ENCODE peak calls at places on chromosomes 12 and 14, in five cellular contexts. One of them, this sample, is unnamed.

GRCh38 chr14:68961781-68962584 is 17.1 kb downstream of the ACTN1 start:
- DNase-seq in hippocampal formation: no peak
- DNase-seq in HT-29: peak
- DNase-seq in bronchial epithelial cell: peak
- DNase-seq in PC-3: peak
- DNase-seq in this sample: peak

GRCh38 chr12:111034911-111035577 is 114.7 kb upstream of the MYL2 start:
- DNase-seq in hippocampal formation: no peak
- DNase-seq in HT-29: no peak
- DNase-seq in bronchial epithelial cell: no peak
- DNase-seq in PC-3: no peak
- DNase-seq in this sample: no peak

GRCh38 chr12:10941916-10942607 is 3.0 kb upstream of the TAS2R14 start:
- DNase-seq in hippocampal formation: no peak
- DNase-seq in HT-29: peak
- DNase-seq in bronchial epithelial cell: peak
- DNase-seq in PC-3: peak
- DNase-seq in this sample: no peak

GRCh38 chr12:53232641-53233538 is 881 bp upstream of the RARG start:
- DNase-seq in hippocampal formation: no peak
- DNase-seq in HT-29: peak
- DNase-seq in bronchial epithelial cell: peak
- DNase-seq in PC-3: peak
- DNase-seq in this sample: peak

GRCh38 chr12:51951843-51952722 is 584 bp downstream of the ACVR1B start:
- DNase-seq in hippocampal formation: no peak
- DNase-seq in HT-29: peak
- DNase-seq in bronchial epithelial cell: no peak
- DNase-seq in PC-3: peak
- DNase-seq in this sample: peak

GRCh38 chr12:111410229-111411186 is 4.8 kb downstream of the SH2B3 start:
- DNase-seq in hippocampal formation: no peak
- DNase-seq in HT-29: no peak
- DNase-seq in bronchial epithelial cell: no peak
- DNase-seq in PC-3: no peak
- DNase-seq in this sample: peak

GRCh38 chr12:96578526-96579125 is 89.2 kb downstream of the CFAP54 start:
- DNase-seq in hippocampal formation: no peak
- DNase-seq in HT-29: peak
- DNase-seq in bronchial epithelial cell: peak
- DNase-seq in PC-3: peak
- DNase-seq in this sample: peak

GRCh38 chr12:92570056-92570753 is 132.6 kb upstream of the PLEKHG7 start:
- DNase-seq in hippocampal formation: peak
- DNase-seq in HT-29: peak
- DNase-seq in bronchial epithelial cell: peak
- DNase-seq in PC-3: peak
- DNase-seq in this sample: peak

GRCh38 chr12:96249196-96250118 is 55.3 kb downstream of the ELK3 start:
- DNase-seq in hippocampal formation: no peak
- DNase-seq in HT-29: no peak
- DNase-seq in bronchial epithelial cell: no peak
- DNase-seq in PC-3: no peak
- DNase-seq in this sample: no peak

GRCh38 chr12:12210416-12210815 is 56.4 kb downstream of the LRP6 start:
- DNase-seq in hippocampal formation: no peak
- DNase-seq in HT-29: no peak
- DNase-seq in bronchial epithelial cell: no peak
- DNase-seq in PC-3: no peak
- DNase-seq in this sample: no peak

GRCh38 chr12:133129368-133130037 is 571 bp downstream of the ZNF891 start:
- DNase-seq in hippocampal formation: no peak
- DNase-seq in HT-29: peak
- DNase-seq in bronchial epithelial cell: peak
- DNase-seq in PC-3: peak
- DNase-seq in this sample: no peak

GRCh38 chr12:70456953-70457352 is 90.9 kb downstream of the KCNMB4 start:
- DNase-seq in hippocampal formation: no peak
- DNase-seq in HT-29: no peak
- DNase-seq in bronchial epithelial cell: no peak
- DNase-seq in PC-3: no peak
- DNase-seq in this sample: no peak

This sample was measured in EL.